ENCODE peak calls at places on chromosomes 13 and 19, in nine cellular contexts. One of them, this sample, is unnamed.
A peak's percentile ranks its signal among the peaks of the same experiment; 100 is the strongest.

GRCh38 chr13:20828540-20829364 is 55.0 kb upstream of the EEF1AKMT1 start:
- DNase-seq in AG10803: peak; percentile 58
- DNase-seq in psoas muscle: no peak
- DNase-seq in SK-N-SH: peak; percentile 27
- DNase-seq in uterus: peak; percentile 39
- DNase-seq in neural crest cell: peak; percentile 14
- DNase-seq in HFFc6: peak; percentile 63
- DNase-seq in cardiac fibroblast: peak; percentile 75
- DNase-seq in cardiac muscle cell: peak; percentile 63
- DNase-seq in this sample: peak; percentile 32

GRCh38 chr13:108859202-108860012 is 230.0 kb downstream of the MYO16 start:
- DNase-seq in AG10803: peak; percentile 70
- DNase-seq in psoas muscle: no peak
- DNase-seq in SK-N-SH: no peak
- DNase-seq in uterus: no peak
- DNase-seq in neural crest cell: no peak
- DNase-seq in HFFc6: peak; percentile 77
- DNase-seq in cardiac fibroblast: peak; percentile 65
- DNase-seq in cardiac muscle cell: peak; percentile 19
- DNase-seq in this sample: no peak

GRCh38 chr13:27054760-27055159 is 116.9 kb downstream of the USP12 start:
- DNase-seq in AG10803: no peak
- DNase-seq in psoas muscle: no peak
- DNase-seq in SK-N-SH: no peak
- DNase-seq in uterus: no peak
- DNase-seq in neural crest cell: no peak
- DNase-seq in HFFc6: no peak
- DNase-seq in cardiac fibroblast: no peak
- DNase-seq in cardiac muscle cell: no peak
- DNase-seq in this sample: no peak

GRCh38 chr13:98313938-98314292 is 136.8 kb upstream of the RNF113B start:
- DNase-seq in AG10803: no peak
- DNase-seq in psoas muscle: no peak
- DNase-seq in SK-N-SH: peak; percentile 20
- DNase-seq in uterus: no peak
- DNase-seq in neural crest cell: no peak
- DNase-seq in HFFc6: no peak
- DNase-seq in cardiac fibroblast: no peak
- DNase-seq in cardiac muscle cell: no peak
- DNase-seq in this sample: no peak

GRCh38 chr19:48481191-48481500 is 12.0 kb downstream of the CYTH2 start:
- DNase-seq in AG10803: peak; percentile 64
- DNase-seq in psoas muscle: no peak
- DNase-seq in SK-N-SH: no peak
- DNase-seq in uterus: no peak
- DNase-seq in neural crest cell: no peak
- DNase-seq in HFFc6: peak; percentile 26
- DNase-seq in cardiac fibroblast: no peak
- DNase-seq in cardiac muscle cell: no peak
- DNase-seq in this sample: no peak

GRCh38 chr19:1016647-1017114 is 4.2 kb downstream of the TMEM259 start:
- DNase-seq in AG10803: peak; percentile 58
- DNase-seq in psoas muscle: peak; percentile 72
- DNase-seq in SK-N-SH: no peak
- DNase-seq in uterus: no peak
- DNase-seq in neural crest cell: no peak
- DNase-seq in HFFc6: peak; percentile 78
- DNase-seq in cardiac fibroblast: peak; percentile 49
- DNase-seq in cardiac muscle cell: no peak
- DNase-seq in this sample: no peak

GRCh38 chr13:41145136-41145908 is 12.7 kb upstream of the KBTBD6 start:
- DNase-seq in AG10803: peak; percentile 65
- DNase-seq in psoas muscle: no peak
- DNase-seq in SK-N-SH: no peak
- DNase-seq in uterus: no peak
- DNase-seq in neural crest cell: no peak
- DNase-seq in HFFc6: peak; percentile 31
- DNase-seq in cardiac fibroblast: peak; percentile 26
- DNase-seq in cardiac muscle cell: no peak
- DNase-seq in this sample: no peak

GRCh38 chr13:100140441-100140840 is 51.5 kb downstream of the PCCA start:
- DNase-seq in AG10803: no peak
- DNase-seq in psoas muscle: no peak
- DNase-seq in SK-N-SH: no peak
- DNase-seq in uterus: no peak
- DNase-seq in neural crest cell: no peak
- DNase-seq in HFFc6: no peak
- DNase-seq in cardiac fibroblast: no peak
- DNase-seq in cardiac muscle cell: no peak
- DNase-seq in this sample: no peak

GRCh38 chr19:30359936-30360335 is 12.2 kb upstream of the ZNF536 start:
- DNase-seq in AG10803: no peak
- DNase-seq in psoas muscle: no peak
- DNase-seq in SK-N-SH: no peak
- DNase-seq in uterus: no peak
- DNase-seq in neural crest cell: no peak
- DNase-seq in HFFc6: no peak
- DNase-seq in cardiac fibroblast: no peak
- DNase-seq in cardiac muscle cell: no peak
- DNase-seq in this sample: no peak
- TF ChIP-seq CTCF in AG10803: no peak
- TF ChIP-seq CTCF in psoas muscle: no peak
- TF ChIP-seq CTCF in SK-N-SH: no peak
- TF ChIP-seq CTCF in uterus: no peak
- TF ChIP-seq CTCF in neural crest cell: no peak
- TF ChIP-seq CTCF in HFFc6: no peak
- TF ChIP-seq CTCF in cardiac fibroblast: no peak
- TF ChIP-seq CTCF in cardiac muscle cell: no peak
- TF ChIP-seq CTCF in this sample: no peak

GRCh38 chr13:39672378-39673132 is 17.1 kb downstream of the COG6 start:
- DNase-seq in AG10803: no peak
- DNase-seq in psoas muscle: no peak
- DNase-seq in SK-N-SH: no peak
- DNase-seq in uterus: no peak
- DNase-seq in neural crest cell: no peak
- DNase-seq in HFFc6: no peak
- DNase-seq in cardiac fibroblast: no peak
- DNase-seq in cardiac muscle cell: no peak
- DNase-seq in this sample: no peak

GRCh38 chr13:39682310-39682709 is 26.8 kb downstream of the COG6 start:
- DNase-seq in AG10803: no peak
- DNase-seq in psoas muscle: no peak
- DNase-seq in SK-N-SH: no peak
- DNase-seq in uterus: no peak
- DNase-seq in neural crest cell: no peak
- DNase-seq in HFFc6: no peak
- DNase-seq in cardiac fibroblast: no peak
- DNase-seq in cardiac muscle cell: no peak
- DNase-seq in this sample: no peak

GRCh38 chr13:39675904-39676303 is 20.4 kb downstream of the COG6 start:
- DNase-seq in AG10803: no peak
- DNase-seq in psoas muscle: no peak
- DNase-seq in SK-N-SH: no peak
- DNase-seq in uterus: no peak
- DNase-seq in neural crest cell: no peak
- DNase-seq in HFFc6: no peak
- DNase-seq in cardiac fibroblast: peak; percentile 3
- DNase-seq in cardiac muscle cell: no peak
- DNase-seq in this sample: no peak

DNA sequence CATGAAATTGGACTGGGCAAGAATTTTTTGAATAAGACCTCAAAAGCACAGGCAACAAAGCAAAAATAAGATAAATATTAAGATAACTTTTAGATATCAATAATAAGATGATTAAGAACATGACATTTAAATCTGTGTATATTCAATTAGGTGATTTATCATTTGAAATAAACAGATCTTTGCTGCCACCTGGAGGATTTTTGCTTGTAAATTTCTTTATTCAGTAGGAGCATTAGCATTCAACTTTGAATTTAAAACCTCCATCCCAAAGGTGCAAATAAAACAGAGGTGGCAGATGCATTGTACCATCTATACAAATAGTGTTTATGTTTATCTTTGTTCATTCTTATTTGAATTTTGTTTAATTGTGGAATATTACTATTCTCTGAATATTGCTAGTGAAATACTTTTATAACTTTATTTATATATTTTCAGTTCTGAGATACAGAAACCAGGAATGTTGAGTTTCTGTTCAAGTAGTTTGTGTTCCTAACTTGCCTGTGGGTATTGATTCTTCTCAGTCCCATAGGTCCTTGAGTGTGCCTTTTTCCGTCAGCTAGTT is 20.9 kb downstream of the COG6 start:
- DNase-seq in AG10803: peak; percentile 49
- DNase-seq in psoas muscle: no peak
- DNase-seq in SK-N-SH: peak; percentile 19
- DNase-seq in uterus: peak; percentile 23
- DNase-seq in neural crest cell: no peak
- DNase-seq in HFFc6: peak; percentile 46
- DNase-seq in cardiac fibroblast: peak; percentile 72
- DNase-seq in cardiac muscle cell: peak; percentile 60
- DNase-seq in this sample: peak; percentile 44
- TF ChIP-seq CTCF in AG10803: peak; percentile 57
- TF ChIP-seq CTCF in psoas muscle: peak; percentile 47
- TF ChIP-seq CTCF in SK-N-SH: peak; percentile 66
- TF ChIP-seq CTCF in uterus: peak; percentile 60
- TF ChIP-seq CTCF in neural crest cell: peak; percentile 76
- TF ChIP-seq CTCF in HFFc6: peak; percentile 79
- TF ChIP-seq CTCF in cardiac fibroblast: peak; percentile 36
- TF ChIP-seq CTCF in cardiac muscle cell: peak; percentile 48
- TF ChIP-seq CTCF in this sample: peak; percentile 68

GRCh38 chr19:55175117-55175867 is 4.8 kb downstream of the SYT5 start:
- DNase-seq in AG10803: no peak
- DNase-seq in psoas muscle: no peak
- DNase-seq in SK-N-SH: no peak
- DNase-seq in uterus: no peak
- DNase-seq in neural crest cell: no peak
- DNase-seq in HFFc6: no peak
- DNase-seq in cardiac fibroblast: no peak
- DNase-seq in cardiac muscle cell: no peak
- DNase-seq in this sample: no peak

GRCh38 chr19:55172741-55173140 is 6.3 kb upstream of the DNAAF3 start:
- DNase-seq in AG10803: peak; percentile 57
- DNase-seq in psoas muscle: no peak
- DNase-seq in SK-N-SH: no peak
- DNase-seq in uterus: no peak
- DNase-seq in neural crest cell: no peak
- DNase-seq in HFFc6: peak; percentile 86
- DNase-seq in cardiac fibroblast: peak; percentile 38
- DNase-seq in cardiac muscle cell: no peak
- DNase-seq in this sample: no peak

GRCh38 chr19:55173186-55173716 is 6.8 kb upstream of the DNAAF3 start:
- DNase-seq in AG10803: no peak
- DNase-seq in psoas muscle: no peak
- DNase-seq in SK-N-SH: no peak
- DNase-seq in uterus: no peak
- DNase-seq in neural crest cell: no peak
- DNase-seq in HFFc6: no peak
- DNase-seq in cardiac fibroblast: no peak
- DNase-seq in cardiac muscle cell: no peak
- DNase-seq in this sample: no peak

GRCh38 chr19:55174425-55175116 is 5.5 kb downstream of the SYT5 start:
- DNase-seq in AG10803: no peak
- DNase-seq in psoas muscle: no peak
- DNase-seq in SK-N-SH: no peak
- DNase-seq in uterus: no peak
- DNase-seq in neural crest cell: no peak
- DNase-seq in HFFc6: no peak
- DNase-seq in cardiac fibroblast: no peak
- DNase-seq in cardiac muscle cell: no peak
- DNase-seq in this sample: no peak

GRCh38 chr19:55173717-55174409 is 6.2 kb downstream of the SYT5 start:
- DNase-seq in AG10803: peak; percentile 73
- DNase-seq in psoas muscle: no peak
- DNase-seq in SK-N-SH: peak; percentile 74
- DNase-seq in uterus: peak; percentile 46
- DNase-seq in neural crest cell: peak; percentile 52
- DNase-seq in HFFc6: peak; percentile 81
- DNase-seq in cardiac fibroblast: peak; percentile 69
- DNase-seq in cardiac muscle cell: peak; percentile 50
- DNase-seq in this sample: peak; percentile 55
- TF ChIP-seq CTCF in AG10803: peak; percentile 20
- TF ChIP-seq CTCF in psoas muscle: no peak
- TF ChIP-seq CTCF in SK-N-SH: no peak
- TF ChIP-seq CTCF in uterus: no peak
- TF ChIP-seq CTCF in neural crest cell: no peak
- TF ChIP-seq CTCF in HFFc6: peak; percentile 11
- TF ChIP-seq CTCF in cardiac fibroblast: no peak
- TF ChIP-seq CTCF in cardiac muscle cell: no peak
- TF ChIP-seq CTCF in this sample: no peak

GRCh38 chr19:11284535-11284934 is 11.4 kb upstream of the TSPAN16 start:
- DNase-seq in AG10803: no peak
- DNase-seq in psoas muscle: no peak
- DNase-seq in SK-N-SH: no peak
- DNase-seq in uterus: no peak
- DNase-seq in neural crest cell: no peak
- DNase-seq in HFFc6: no peak
- DNase-seq in cardiac fibroblast: no peak
- DNase-seq in cardiac muscle cell: no peak
- DNase-seq in this sample: no peak

GRCh38 chr19:11291991-11292390 is 4.0 kb upstream of the TSPAN16 start:
- DNase-seq in AG10803: no peak
- DNase-seq in psoas muscle: no peak
- DNase-seq in SK-N-SH: no peak
- DNase-seq in uterus: no peak
- DNase-seq in neural crest cell: no peak
- DNase-seq in HFFc6: no peak
- DNase-seq in cardiac fibroblast: no peak
- DNase-seq in cardiac muscle cell: no peak
- DNase-seq in this sample: peak; percentile 25

GRCh38 chr19:11286312-11286974 is 9.5 kb upstream of the TSPAN16 start:
- DNase-seq in AG10803: peak; percentile 60
- DNase-seq in psoas muscle: no peak
- DNase-seq in SK-N-SH: no peak
- DNase-seq in uterus: no peak
- DNase-seq in neural crest cell: no peak
- DNase-seq in HFFc6: peak; percentile 11
- DNase-seq in cardiac fibroblast: peak; percentile 88
- DNase-seq in cardiac muscle cell: no peak
- DNase-seq in this sample: peak; percentile 10

GRCh38 chr19:11291415-11291814 is 4.5 kb upstream of the TSPAN16 start:
- DNase-seq in AG10803: no peak
- DNase-seq in psoas muscle: no peak
- DNase-seq in SK-N-SH: no peak
- DNase-seq in uterus: no peak
- DNase-seq in neural crest cell: no peak
- DNase-seq in HFFc6: no peak
- DNase-seq in cardiac fibroblast: no peak
- DNase-seq in cardiac muscle cell: no peak
- DNase-seq in this sample: no peak

DNA sequence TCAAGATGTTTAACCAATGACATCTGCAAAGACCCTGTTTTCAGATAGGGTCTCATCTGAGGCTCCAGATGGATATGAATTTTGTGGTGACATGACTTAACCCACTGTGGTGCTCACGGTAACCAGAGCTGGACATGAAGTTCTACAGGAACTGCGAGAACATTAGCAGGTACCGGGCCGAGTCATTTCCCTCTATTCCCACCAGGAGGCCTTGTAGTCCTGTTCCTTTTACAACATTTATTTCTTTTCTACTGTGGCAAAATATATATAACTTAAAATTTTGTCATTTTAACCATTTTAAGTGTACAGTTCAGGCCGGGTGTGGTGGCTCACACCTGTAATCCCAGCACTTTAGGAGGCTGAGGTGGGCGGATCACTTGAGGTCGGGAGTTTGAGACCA is 7.6 kb upstream of the TSPAN16 start:
- DNase-seq in AG10803: peak; percentile 38
- DNase-seq in psoas muscle: no peak
- DNase-seq in SK-N-SH: peak; percentile 49
- DNase-seq in uterus: no peak
- DNase-seq in neural crest cell: no peak
- DNase-seq in HFFc6: no peak
- DNase-seq in cardiac fibroblast: peak; percentile 57
- DNase-seq in cardiac muscle cell: no peak
- DNase-seq in this sample: no peak
- TF ChIP-seq CTCF in AG10803: peak; percentile 70
- TF ChIP-seq CTCF in psoas muscle: peak; percentile 27
- TF ChIP-seq CTCF in SK-N-SH: peak; percentile 61
- TF ChIP-seq CTCF in uterus: no peak
- TF ChIP-seq CTCF in neural crest cell: peak; percentile 60
- TF ChIP-seq CTCF in HFFc6: peak; percentile 77
- TF ChIP-seq CTCF in cardiac fibroblast: peak; percentile 66
- TF ChIP-seq CTCF in cardiac muscle cell: peak; percentile 59
- TF ChIP-seq CTCF in this sample: peak; percentile 18